ENCODE peak calls at places on chromosomes 6 and 20, in ten cellular contexts. F, I, U, N, J, A, S, L, E and B are unnamed samples.

GRCh38 chr6:15399651-15400470 is 154.0 kb downstream of the JARID2 start:
- DNase-seq in F (peak), A (peak), I (peak), N (peak), E (peak), J (peak), L (no peak), S (peak), U (no peak), B (peak)

GRCh38 chr20:32021091-32021490 is 10.9 kb downstream of the CCM2L start:
- DNase-seq in F (no peak), I (no peak), A (peak), J (no peak), U (no peak), N (no peak), L (no peak), E (no peak), S (no peak), B (no peak)

GRCh38 chr6:158379336-158379735 is 67.1 kb downstream of the TULP4 start:
- DNase-seq in N (no peak), I (no peak), F (no peak), J (no peak), S (no peak), E (no peak), U (no peak), A (no peak), L (no peak), B (no peak)

GRCh38 chr20:44211177-44212039 is 837 bp upstream of the OSER1 start:
- DNase-seq in I (peak), E (peak), N (no peak), L (no peak), A (peak), U (no peak), S (no peak), F (no peak), J (peak), B (peak)

GRCh38 chr6:144731229-144731628 is 446.1 kb downstream of the UTRN start:
- DNase-seq in N (no peak), U (no peak), F (no peak), E (no peak), S (no peak), I (no peak), L (no peak), A (no peak), J (no peak), B (no peak)

GRCh38 chr20:52105573-52106422 is 85.8 kb downstream of the ZFP64 start:
- DNase-seq in J (no peak), F (no peak), U (no peak), L (no peak), N (no peak), S (no peak), I (no peak), A (peak), E (no peak), B (peak)

GRCh38 chr20:53890434-53891305 is 179.7 kb downstream of the BCAS1 start:
- DNase-seq in I (no peak), S (no peak), U (no peak), F (no peak), A (no peak), N (no peak), L (no peak), J (no peak), E (no peak), B (no peak)

GRCh38 chr20:38272398-38272797 is 11.9 kb upstream of the KIAA1755 start:
- DNase-seq in F (no peak), I (no peak), A (peak), L (no peak), S (no peak), N (no peak), E (no peak), U (no peak), J (no peak), B (no peak)

GRCh38 chr6:56393615-56394612 is 146.5 kb upstream of the COL21A1 start:
- DNase-seq in I (no peak), E (no peak), A (no peak), N (no peak), F (no peak), J (no peak), L (no peak), S (no peak), U (no peak), B (no peak)

GRCh38 chr6:12537389-12537788 is 179.2 kb upstream of the PHACTR1 start:
- DNase-seq in L (no peak), J (no peak), A (no peak), E (no peak), U (no peak), I (no peak), N (no peak), S (no peak), F (no peak), B (no peak)

GRCh38 chr6:48979806-48980205 is 483.2 kb downstream of the MMUT start:
- DNase-seq in F (no peak), S (no peak), E (no peak), J (no peak), I (no peak), U (no peak), A (no peak), N (no peak), L (no peak), B (no peak)

GRCh38 chr6:19713411-19713810 is 123.8 kb upstream of the ID4 start:
- DNase-seq in E (no peak), J (no peak), N (no peak), L (no peak), I (no peak), A (peak), U (no peak), F (no peak), S (no peak), B (no peak)

GRCh38 chr6:47153066-47153755 is 111.1 kb upstream of the ADGRF1 start:
- DNase-seq in J (no peak), E (no peak), N (no peak), F (no peak), I (no peak), U (no peak), A (peak), S (no peak), L (no peak), B (no peak)

GRCh38 chr6:141677598-141678211 is 455.0 kb upstream of the GJE1 start:
- DNase-seq in S (no peak), E (no peak), L (no peak), A (peak), N (no peak), I (no peak), U (no peak), F (no peak), J (no peak), B (no peak)

GRCh38 chr20:31602779-31603441 is 2.2 kb upstream of the ID1 start:
- DNase-seq in F (no peak), U (peak), L (peak), N (no peak), S (no peak), E (no peak), J (no peak), A (peak), I (no peak), B (no peak)

GRCh38 chr20:46333136-46333991 is 25.1 kb upstream of the CDH22 start:
- DNase-seq in N (no peak), U (no peak), F (no peak), A (no peak), I (peak), J (no peak), S (no peak), L (no peak), E (no peak), B (no peak)

GRCh38 chr20:58639182-58640146 is 11.6 kb upstream of the STX16 start:
- DNase-seq in J (peak), L (no peak), S (no peak), U (peak), E (no peak), N (no peak), A (no peak), I (no peak), F (no peak), B (no peak)

GRCh38 chr6:137870744-137871247 is 3.7 kb downstream of the TNFAIP3 start:
- DNase-seq in U (peak), S (no peak), E (no peak), J (no peak), N (no peak), L (no peak), F (no peak), A (no peak), I (no peak), B (no peak)

GRCh38 chr6:9131616-9132015 is 696.3 kb upstream of the SLC35B3 start:
- DNase-seq in F (no peak), A (no peak), E (no peak), N (no peak), J (no peak), I (no peak), L (no peak), U (no peak), S (peak), B (no peak)

GRCh38 chr20:24501764-24502163 is 32.3 kb downstream of the SYNDIG1 start:
- DNase-seq in S (no peak), L (no peak), U (no peak), J (no peak), A (no peak), I (no peak), N (no peak), E (no peak), F (no peak), B (no peak)

GRCh38 chr6:39998126-39998525 is 63.9 kb upstream of the MOCS1 start:
- DNase-seq in S (no peak), E (no peak), U (no peak), J (no peak), L (no peak), I (no peak), F (no peak), N (no peak), A (no peak), B (no peak)

GRCh38 chr6:107491059-107491609 is 1.2 kb downstream of the SOBP start:
- DNase-seq in E (peak), N (peak), L (no peak), F (peak), J (peak), U (peak), A (peak), I (peak), S (peak), B (peak)

GRCh38 chr6:102517506-102517905 is 1124.0 kb downstream of the GRIK2 start:
- DNase-seq in N (no peak), J (no peak), A (no peak), U (no peak), E (no peak), S (no peak), L (no peak), I (no peak), F (no peak), B (no peak)

GRCh38 chr6:15365273-15365687 is 119.4 kb downstream of the JARID2 start:
- DNase-seq in L (peak), I (peak), A (peak), J (peak), S (peak), U (no peak), E (peak), N (peak), F (peak), B (peak)

GRCh38 chr6:137297887-137298286 is 78.7 kb upstream of the IFNGR1 start:
- DNase-seq in N (no peak), I (no peak), L (no peak), U (no peak), A (peak), E (no peak), F (no peak), S (no peak), J (peak), B (no peak)

GRCh38 chr20:20664795-20665194 is 47.6 kb downstream of the RALGAPA2 start:
- DNase-seq in J (no peak), U (no peak), F (peak), A (peak), I (no peak), E (no peak), N (no peak), S (no peak), L (no peak), B (no peak)

GRCh38 chr6:137025786-137026730 is 18.7 kb downstream of the IL20RA start:
- DNase-seq in S (no peak), E (no peak), L (no peak), I (no peak), N (no peak), U (no peak), F (no peak), J (no peak), A (no peak), B (no peak)

GRCh38 chr6:138815797-138816528 is 20.1 kb downstream of the ECT2L start:
- DNase-seq in F (no peak), U (no peak), I (no peak), J (no peak), N (no peak), E (no peak), A (peak), L (no peak), S (no peak), B (no peak)

GRCh38 chr6:37580164-37580955 is 80.7 kb upstream of the CCDC167 start:
- DNase-seq in S (no peak), A (peak), N (no peak), L (no peak), J (no peak), U (no peak), E (no peak), F (no peak), I (no peak), B (no peak)

GRCh38 chr6:18391018-18391417 is 3.9 kb downstream of the RNF144B start:
- DNase-seq in L (no peak), N (no peak), F (no peak), U (no peak), A (no peak), S (no peak), E (no peak), I (no peak), J (no peak), B (no peak)

GRCh38 chr6:149419696-149420404 is 19.8 kb downstream of the SUMO4 start:
- DNase-seq in L (no peak), E (no peak), J (no peak), I (no peak), N (no peak), U (no peak), S (no peak), A (no peak), F (no peak), B (no peak)

GRCh38 chr6:29943053-29943966 is 978 bp downstream of the HLA-A start:
- DNase-seq in U (peak), F (no peak), L (no peak), S (no peak), A (peak), J (no peak), E (peak), N (no peak), I (no peak), B (no peak)

GRCh38 chr6:11727995-11728961 is 50.3 kb downstream of the ADTRP start:
- DNase-seq in I (no peak), A (no peak), U (no peak), E (no peak), J (no peak), L (no peak), F (no peak), S (no peak), N (no peak), B (no peak)

GRCh38 chr6:191487-192312 is 100.6 kb upstream of the DUSP22 start:
- DNase-seq in S (no peak), N (no peak), A (no peak), U (no peak), L (no peak), F (no peak), E (no peak), I (no peak), J (no peak), B (no peak)

GRCh38 chr6:32192608-32193039 is at the start of gene GPSM3:
- DNase-seq in S (peak), L (peak), I (no peak), J (no peak), F (peak), U (peak), A (peak), E (no peak), N (no peak), B (no peak)

GRCh38 chr6:57127763-57128162 is 37.8 kb downstream of the ZNF451 start:
- DNase-seq in J (no peak), L (no peak), A (no peak), U (no peak), S (no peak), E (no peak), N (no peak), I (no peak), F (no peak), B (no peak)

GRCh38 chr6:132300323-132300949 is 100.8 kb downstream of the MOXD1 start:
- DNase-seq in N (peak), F (peak), E (no peak), L (no peak), I (no peak), J (no peak), A (peak), U (no peak), S (peak), B (no peak)

GRCh38 chr20:17795449-17796095 is 95.8 kb downstream of the BANF2 start:
- DNase-seq in N (no peak), L (no peak), E (no peak), U (no peak), J (no peak), I (no peak), A (peak), F (peak), S (peak), B (no peak)
- H3K27ac ChIP-seq in N (no peak), L (no peak), E (peak), U (no peak), J (peak), I (no peak), A (peak), F (peak), S (peak), B (no peak)

DNA sequence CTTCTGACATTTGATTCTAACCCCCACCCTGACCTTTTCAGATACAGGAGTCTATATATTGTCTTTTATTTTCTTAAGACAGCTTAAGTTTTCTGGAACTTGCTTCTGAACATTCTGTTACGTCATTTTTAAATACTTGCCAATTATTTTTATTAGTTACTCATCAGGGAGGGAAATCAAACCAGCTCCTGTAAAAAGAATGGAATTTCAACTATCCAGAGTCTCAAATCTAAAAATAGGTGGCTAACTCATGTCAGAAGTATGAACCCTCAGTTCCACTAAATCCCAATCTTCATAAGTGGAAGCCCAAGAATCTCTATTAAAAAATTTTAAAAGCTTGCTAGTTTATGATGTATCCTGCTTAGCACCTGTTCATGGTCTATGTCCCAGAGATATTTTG is 900.0 kb downstream of the KIF16B start:
- DNase-seq in A (peak), U (no peak), L (no peak), F (no peak), S (no peak), I (no peak), E (no peak), J (no peak), N (no peak), B (no peak)
- H3K27ac ChIP-seq in A (peak), U (no peak), L (no peak), F (no peak), S (no peak), I (no peak), E (no peak), J (peak), N (no peak), B (no peak)

GRCh38 chr20:1654994-1655393 is 2.6 kb downstream of the SIRPG start:
- DNase-seq in N (no peak), F (no peak), U (no peak), J (no peak), S (no peak), E (no peak), A (no peak), L (no peak), I (no peak), B (no peak)

GRCh38 chr20:1657556-1658334 is at the start of gene SIRPG:
- DNase-seq in U (no peak), L (no peak), I (no peak), J (no peak), S (no peak), E (no peak), N (no peak), A (no peak), F (no peak), B (no peak)

GRCh38 chr20:1660263-1660662 is 2.7 kb upstream of the SIRPG start:
- DNase-seq in A (peak), I (no peak), E (no peak), S (no peak), F (no peak), J (no peak), L (no peak), N (no peak), U (no peak), B (no peak)

GRCh38 chr20:1652960-1653359 is 4.6 kb downstream of the SIRPG start:
- DNase-seq in A (no peak), L (no peak), J (no peak), N (no peak), U (no peak), I (no peak), F (no peak), S (no peak), E (no peak), B (no peak)

GRCh38 chr20:1656844-1657243 is 735 bp downstream of the SIRPG start:
- DNase-seq in N (no peak), U (no peak), F (no peak), J (no peak), E (no peak), L (no peak), A (no peak), I (no peak), S (no peak), B (no peak)
- H3K27ac ChIP-seq in N (no peak), U (peak), F (no peak), J (no peak), E (no peak), L (no peak), A (no peak), I (no peak), S (no peak), B (no peak)

DNA sequence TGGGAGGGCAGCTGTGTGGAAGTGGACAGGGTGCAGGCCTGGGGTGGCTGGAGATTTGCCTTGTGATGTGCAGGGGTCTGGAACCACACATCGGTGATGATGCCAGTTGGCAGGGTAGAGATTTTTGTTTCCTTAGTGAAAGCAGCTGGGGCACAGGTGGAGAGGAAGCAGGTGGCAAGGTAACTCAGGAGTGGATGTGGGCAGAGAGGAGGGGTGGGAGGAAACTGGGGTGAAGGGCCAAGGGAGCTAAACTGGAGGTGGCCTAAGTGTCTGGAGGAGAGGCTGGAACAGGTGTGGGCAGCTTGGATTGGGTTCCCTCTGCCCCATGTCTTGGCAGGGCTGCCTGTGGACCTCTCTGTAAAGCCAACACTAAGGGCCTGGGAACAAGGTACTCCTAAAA is 4.7 kb upstream of the SCUBE3 start:
- DNase-seq in N (no peak), E (no peak), F (no peak), A (no peak), I (no peak), L (no peak), U (no peak), J (no peak), S (no peak), B (no peak)
- H3K27ac ChIP-seq in N (no peak), E (no peak), F (no peak), A (no peak), I (no peak), L (no peak), U (no peak), J (no peak), S (no peak), B (no peak)

GRCh38 chr6:6002809-6003333 is 3.9 kb downstream of the NRN1 start:
- DNase-seq in U (no peak), A (no peak), J (no peak), L (no peak), F (no peak), N (no peak), S (no peak), I (no peak), E (no peak), B (no peak)
- H3K27ac ChIP-seq in U (no peak), A (peak), J (peak), L (no peak), F (peak), N (no peak), S (no peak), I (peak), E (no peak), B (no peak)